ENCODE peak calls at places on chromosomes 13 and 19, in six cellular contexts. R is CD8-positive, alpha-beta T cell; J is left lung; S is right atrium auricular region; W is tibial artery; Q is H9. T is an unnamed sample. For H3K4me1, the result is how much of the 10 kb centered on the place peaks cover.

GRCh38 chr13:94009696-94010095 is 469.8 kb downstream of the DCT start:
- DNase-seq in R (no peak), J (no peak), S (no peak), W (no peak), Q (no peak), T (no peak)

GRCh38 chr13:33678084-33678483 is 139.9 kb upstream of the RFC3 start:
- DNase-seq in R (no peak), J (no peak), S (no peak), W (no peak), Q (no peak), T (no peak)

GRCh38 chr19:47480658-47481057 is 3.4 kb downstream of the KPTN start:
- DNase-seq in R (no peak), J (no peak), S (no peak), W (no peak), Q (no peak), T (no peak)

GRCh38 chr19:6459356-6460098 is at the start of gene SLC25A23:
- DNase-seq in R (no peak), J (peak), S (peak), W (peak), Q (peak), T (peak)

GRCh38 chr19:41351339-41352245 is 2.1 kb downstream of the TGFB1 start:
- DNase-seq in R (peak), J (peak), S (peak), W (peak), Q (peak), T (peak)

GRCh38 chr19:45467115-45467455 is 711 bp upstream of the FOSB start:
- DNase-seq in R (no peak), J (no peak), S (no peak), W (no peak), Q (no peak), T (no peak)

GRCh38 chr19:46295401-46296308 is 1.2 kb upstream of the HIF3A start:
- DNase-seq in R (no peak), J (no peak), S (no peak), W (no peak), Q (no peak), T (no peak)

GRCh38 chr19:681029-681626 is 4.9 kb downstream of the FSTL3 start:
- DNase-seq in R (no peak), J (peak), S (no peak), W (no peak), Q (no peak), T (peak)

GRCh38 chr19:9782282-9782681 is 13.7 kb upstream of the ZNF846 start:
- DNase-seq in R (no peak), J (no peak), S (no peak), W (no peak), Q (no peak), T (no peak)

GRCh38 chr13:79307866-79308298 is 98.2 kb downstream of the RBM26 start:
- DNase-seq in R (no peak), J (no peak), S (no peak), W (no peak), Q (peak), T (no peak)

GRCh38 chr13:60328073-60328472 is 68.9 kb upstream of the TDRD3 start:
- DNase-seq in R (no peak), J (no peak), S (no peak), W (no peak), Q (no peak), T (no peak)

GRCh38 chr13:60331249-60332012 is 65.6 kb upstream of the TDRD3 start:
- DNase-seq in R (no peak), J (no peak), S (no peak), W (no peak), Q (no peak), T (no peak)

GRCh38 chr13:60327551-60327950 is 69.5 kb upstream of the TDRD3 start:
- DNase-seq in R (no peak), J (no peak), S (no peak), W (no peak), Q (no peak), T (no peak)

GRCh38 chr13:60326273-60326672 is 70.7 kb upstream of the TDRD3 start:
- DNase-seq in R (no peak), J (no peak), S (no peak), W (no peak), Q (no peak), T (no peak)

DNA sequence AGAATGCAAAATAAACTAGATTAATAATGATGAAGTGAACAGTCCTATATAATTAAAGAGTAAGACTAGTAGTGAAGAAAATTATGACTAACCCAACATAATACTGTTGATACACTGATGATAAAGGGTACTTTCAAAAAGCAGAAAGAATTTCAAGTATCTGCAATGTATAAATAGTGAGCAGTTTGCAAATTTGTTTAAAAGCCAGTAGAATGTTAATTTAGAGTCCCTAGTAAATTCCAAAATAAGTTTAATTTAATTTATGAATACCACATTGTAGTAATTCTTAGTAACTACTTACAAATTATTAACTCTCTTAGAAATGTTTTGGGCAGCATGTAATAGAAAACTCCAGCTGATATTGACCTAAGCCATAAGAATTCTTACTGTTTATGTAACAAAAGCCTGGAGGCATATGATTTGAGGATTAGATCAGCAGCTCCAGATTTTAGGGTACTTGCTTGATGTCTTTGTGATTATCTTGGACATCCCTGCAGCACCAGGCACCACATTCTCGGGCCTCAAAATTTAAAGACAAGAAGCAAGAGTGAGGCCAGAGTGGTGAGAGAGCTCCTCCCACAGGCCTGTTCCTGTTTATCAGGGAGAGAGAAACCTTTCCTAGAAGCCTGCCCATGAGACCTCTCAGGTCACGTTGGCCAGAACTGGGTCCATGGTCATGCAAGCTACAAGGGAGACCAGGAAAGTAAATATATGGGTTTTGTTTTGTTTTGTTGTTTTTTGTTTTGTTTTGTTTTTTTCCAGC is 67.6 kb upstream of the TDRD3 start:
- DNase-seq in R (no peak), J (peak), S (no peak), W (no peak), Q (peak), T (no peak)
- TF ChIP-seq CTCF in R (no peak), J (peak), S (peak), W (peak), Q (peak), T (no peak)

GRCh38 chr13:99043700-99044300 is 65.9 kb upstream of the DOCK9 start:
- DNase-seq in R (no peak), J (no peak), S (no peak), W (no peak), Q (no peak), T (no peak)
- H3K4me1 ChIP-seq in R (half or more), J (under half), S (under half), W (under half), Q (under half), T (under half)

DNA sequence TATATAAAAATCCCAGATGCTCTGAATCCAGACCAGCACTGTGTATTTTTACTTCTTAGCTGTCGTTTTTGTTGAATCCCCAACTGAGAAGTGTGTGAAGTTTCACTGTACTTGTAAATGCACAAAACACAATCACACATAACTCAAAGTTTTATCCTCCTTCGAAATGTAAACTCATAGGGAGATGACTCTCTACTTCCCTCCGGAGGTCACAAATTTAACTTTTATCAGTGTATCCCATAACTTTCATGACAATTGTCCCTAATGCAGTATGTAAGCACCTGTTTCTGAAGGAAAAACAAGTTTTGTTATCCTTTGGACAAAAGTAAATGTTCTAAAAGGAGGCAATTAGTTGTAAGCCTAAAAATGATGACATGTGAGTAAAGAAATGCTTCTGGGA is 665.0 kb upstream of the SLITRK6 start:
- DNase-seq in R (no peak), J (no peak), S (no peak), W (no peak), Q (no peak), T (no peak)
- TF ChIP-seq CTCF in R (no peak), J (no peak), S (no peak), W (no peak), Q (peak), T (peak)

GRCh38 chr13:51583875-51584730 is at the start of gene WDFY2:
- DNase-seq in R (peak), J (peak), S (peak), W (peak), Q (peak), T (peak)

GRCh38 chr13:51584731-51585191 is 499 bp downstream of the WDFY2 start:
- DNase-seq in R (peak), J (no peak), S (peak), W (no peak), Q (peak), T (peak)

GRCh38 chr13:51583469-51583874 is 790 bp upstream of the WDFY2 start:
- DNase-seq in R (no peak), J (no peak), S (no peak), W (no peak), Q (no peak), T (no peak)

GRCh38 chr13:51585696-51586095 is 1.4 kb downstream of the WDFY2 start:
- DNase-seq in R (no peak), J (no peak), S (no peak), W (no peak), Q (no peak), T (no peak)

DNA sequence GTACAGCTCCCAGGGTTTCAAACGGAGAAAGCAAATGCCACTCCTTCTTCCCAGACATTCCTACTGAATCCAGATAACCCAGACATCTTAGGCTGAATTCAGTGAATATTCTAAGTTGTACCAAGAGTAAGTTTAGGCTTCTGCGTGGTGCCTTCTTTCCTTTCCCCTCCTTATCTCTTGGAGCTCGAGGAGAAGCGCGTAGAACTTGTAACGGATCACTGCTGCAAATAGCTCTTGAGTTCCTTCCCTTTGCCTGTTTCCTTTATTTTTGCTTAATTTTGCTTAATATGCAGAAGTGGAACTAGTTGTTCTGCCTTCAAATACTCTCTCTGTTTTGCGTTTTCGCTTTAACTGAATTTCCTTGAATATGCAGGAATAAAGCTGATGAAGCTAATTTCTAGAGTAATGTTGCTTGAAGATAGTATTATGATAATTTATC is 991 bp downstream of the WDFY2 start:
- DNase-seq in R (no peak), J (no peak), S (no peak), W (no peak), Q (no peak), T (no peak)
- H3K4me1 ChIP-seq in R (under half), J (under half), S (under half), W (under half), Q (under half), T (under half)

GRCh38 chr19:16588089-16588823 is 16.0 kb upstream of the SLC35E1 start:
- DNase-seq in R (peak), J (no peak), S (no peak), W (no peak), Q (peak), T (no peak)
- TF ChIP-seq CTCF in R (no peak), J (no peak), S (no peak), W (no peak), Q (no peak), T (no peak)

GRCh38 chr19:2237869-2238153 is 1.2 kb downstream of the SF3A2 start:
- DNase-seq in R (no peak), J (no peak), S (no peak), W (no peak), Q (no peak), T (no peak)
- H3K4me1 ChIP-seq in R (half or more), J (half or more), S (half or more), W (half or more), Q (under half), T (half or more)

GRCh38 chr13:96020155-96020575 is 33.0 kb downstream of the UGGT2 start:
- DNase-seq in R (no peak), J (no peak), S (no peak), W (no peak), Q (peak), T (no peak)
- TF ChIP-seq CTCF in R (no peak), J (peak), S (peak), W (peak), Q (peak), T (peak)